ENCODE peak calls at places on chromosome 5, in five cellular contexts. One of them, this sample, is unnamed.

GRCh38 chr5:32519508-32519907 is 65.8 kb upstream of the SUB1 start:
- DNase-seq in activated T-helper 1 cell treated with Interleukin-2 at 50 U/mL for 16 hours: no peak
- DNase-seq in mucosa of descending colon: no peak
- DNase-seq in NCI-H1694 treated with DMSO at 0.1 percent for 48 hours: no peak
- DNase-seq in NCI-H1092 treated with DMSO at 0.1 percent for 48 hours: no peak
- DNase-seq in this sample: no peak

GRCh38 chr5:56692359-56693219 is 122.8 kb upstream of the MAP3K1 start:
- DNase-seq in activated T-helper 1 cell treated with Interleukin-2 at 50 U/mL for 16 hours: no peak
- DNase-seq in mucosa of descending colon: no peak
- DNase-seq in NCI-H1694 treated with DMSO at 0.1 percent for 48 hours: no peak
- DNase-seq in NCI-H1092 treated with DMSO at 0.1 percent for 48 hours: no peak
- DNase-seq in this sample: no peak

GRCh38 chr5:174724484-174725260 is at the start of gene MSX2:
- DNase-seq in activated T-helper 1 cell treated with Interleukin-2 at 50 U/mL for 16 hours: no peak
- DNase-seq in mucosa of descending colon: peak; percentile 87
- DNase-seq in NCI-H1694 treated with DMSO at 0.1 percent for 48 hours: no peak
- DNase-seq in NCI-H1092 treated with DMSO at 0.1 percent for 48 hours: no peak
- DNase-seq in this sample: peak; percentile 24

GRCh38 chr5:94694671-94695070 is 76.2 kb downstream of the SLF1 start:
- DNase-seq in activated T-helper 1 cell treated with Interleukin-2 at 50 U/mL for 16 hours: no peak
- DNase-seq in mucosa of descending colon: no peak
- DNase-seq in NCI-H1694 treated with DMSO at 0.1 percent for 48 hours: no peak
- DNase-seq in NCI-H1092 treated with DMSO at 0.1 percent for 48 hours: no peak
- DNase-seq in this sample: no peak

GRCh38 chr5:117701067-117701466 is 1126.4 kb upstream of the SEMA6A start:
- DNase-seq in activated T-helper 1 cell treated with Interleukin-2 at 50 U/mL for 16 hours: no peak
- DNase-seq in mucosa of descending colon: no peak
- DNase-seq in NCI-H1694 treated with DMSO at 0.1 percent for 48 hours: no peak
- DNase-seq in NCI-H1092 treated with DMSO at 0.1 percent for 48 hours: no peak
- DNase-seq in this sample: no peak

GRCh38 chr5:141517321-141517720 is 28.4 kb downstream of the PCDHGC5 start:
- DNase-seq in activated T-helper 1 cell treated with Interleukin-2 at 50 U/mL for 16 hours: no peak
- DNase-seq in mucosa of descending colon: no peak
- DNase-seq in NCI-H1694 treated with DMSO at 0.1 percent for 48 hours: no peak
- DNase-seq in NCI-H1092 treated with DMSO at 0.1 percent for 48 hours: no peak
- DNase-seq in this sample: no peak

GRCh38 chr5:150291388-150292385 is 2.1 kb upstream of the CAMK2A start:
- DNase-seq in activated T-helper 1 cell treated with Interleukin-2 at 50 U/mL for 16 hours: no peak
- DNase-seq in mucosa of descending colon: no peak
- DNase-seq in NCI-H1694 treated with DMSO at 0.1 percent for 48 hours: no peak
- DNase-seq in NCI-H1092 treated with DMSO at 0.1 percent for 48 hours: no peak
- DNase-seq in this sample: no peak

GRCh38 chr5:97534166-97534565 is 351.1 kb upstream of the RIOK2 start:
- DNase-seq in activated T-helper 1 cell treated with Interleukin-2 at 50 U/mL for 16 hours: no peak
- DNase-seq in mucosa of descending colon: no peak
- DNase-seq in NCI-H1694 treated with DMSO at 0.1 percent for 48 hours: no peak
- DNase-seq in NCI-H1092 treated with DMSO at 0.1 percent for 48 hours: peak; percentile 12
- DNase-seq in this sample: no peak

GRCh38 chr5:56981906-56982305 is 30.0 kb upstream of the MIER3 start:
- DNase-seq in activated T-helper 1 cell treated with Interleukin-2 at 50 U/mL for 16 hours: no peak
- DNase-seq in mucosa of descending colon: no peak
- DNase-seq in NCI-H1694 treated with DMSO at 0.1 percent for 48 hours: no peak
- DNase-seq in NCI-H1092 treated with DMSO at 0.1 percent for 48 hours: no peak
- DNase-seq in this sample: no peak

GRCh38 chr5:108380531-108381021 is 1.3 kb downstream of the FBXL17 start:
- DNase-seq in activated T-helper 1 cell treated with Interleukin-2 at 50 U/mL for 16 hours: peak; percentile 35
- DNase-seq in mucosa of descending colon: peak; percentile 70
- DNase-seq in NCI-H1694 treated with DMSO at 0.1 percent for 48 hours: no peak
- DNase-seq in NCI-H1092 treated with DMSO at 0.1 percent for 48 hours: peak; percentile 4
- DNase-seq in this sample: peak; percentile 42

GRCh38 chr5:158832096-158832495 is 267.6 kb downstream of the EBF1 start:
- DNase-seq in activated T-helper 1 cell treated with Interleukin-2 at 50 U/mL for 16 hours: no peak
- DNase-seq in mucosa of descending colon: no peak
- DNase-seq in NCI-H1694 treated with DMSO at 0.1 percent for 48 hours: no peak
- DNase-seq in NCI-H1092 treated with DMSO at 0.1 percent for 48 hours: peak; percentile 61
- DNase-seq in this sample: no peak

GRCh38 chr5:132053483-132053882 is 7.0 kb upstream of the IL3 start:
- DNase-seq in activated T-helper 1 cell treated with Interleukin-2 at 50 U/mL for 16 hours: no peak
- DNase-seq in mucosa of descending colon: no peak
- DNase-seq in NCI-H1694 treated with DMSO at 0.1 percent for 48 hours: no peak
- DNase-seq in NCI-H1092 treated with DMSO at 0.1 percent for 48 hours: no peak
- DNase-seq in this sample: no peak

GRCh38 chr5:173155912-173156311 is 11.6 kb downstream of the BNIP1 start:
- DNase-seq in activated T-helper 1 cell treated with Interleukin-2 at 50 U/mL for 16 hours: no peak
- DNase-seq in mucosa of descending colon: no peak
- DNase-seq in NCI-H1694 treated with DMSO at 0.1 percent for 48 hours: no peak
- DNase-seq in NCI-H1092 treated with DMSO at 0.1 percent for 48 hours: no peak
- DNase-seq in this sample: no peak

GRCh38 chr5:113263545-113263944 is 171.2 kb downstream of the TSSK1B start:
- DNase-seq in activated T-helper 1 cell treated with Interleukin-2 at 50 U/mL for 16 hours: no peak
- DNase-seq in mucosa of descending colon: no peak
- DNase-seq in NCI-H1694 treated with DMSO at 0.1 percent for 48 hours: no peak
- DNase-seq in NCI-H1092 treated with DMSO at 0.1 percent for 48 hours: no peak
- DNase-seq in this sample: no peak

GRCh38 chr5:53478411-53479044 is 1.9 kb upstream of the FST start:
- DNase-seq in activated T-helper 1 cell treated with Interleukin-2 at 50 U/mL for 16 hours: no peak
- DNase-seq in mucosa of descending colon: peak; percentile 29
- DNase-seq in NCI-H1694 treated with DMSO at 0.1 percent for 48 hours: peak; percentile 87
- DNase-seq in NCI-H1092 treated with DMSO at 0.1 percent for 48 hours: peak; percentile 56
- DNase-seq in this sample: peak; percentile 85

GRCh38 chr5:118832974-118833373 is 155.4 kb downstream of the DTWD2 start:
- DNase-seq in activated T-helper 1 cell treated with Interleukin-2 at 50 U/mL for 16 hours: no peak
- DNase-seq in mucosa of descending colon: no peak
- DNase-seq in NCI-H1694 treated with DMSO at 0.1 percent for 48 hours: no peak
- DNase-seq in NCI-H1092 treated with DMSO at 0.1 percent for 48 hours: no peak
- DNase-seq in this sample: no peak

GRCh38 chr5:133347039-133347438 is 265.3 kb downstream of the FSTL4 start:
- DNase-seq in activated T-helper 1 cell treated with Interleukin-2 at 50 U/mL for 16 hours: no peak
- DNase-seq in mucosa of descending colon: no peak
- DNase-seq in NCI-H1694 treated with DMSO at 0.1 percent for 48 hours: no peak
- DNase-seq in NCI-H1092 treated with DMSO at 0.1 percent for 48 hours: no peak
- DNase-seq in this sample: no peak

GRCh38 chr5:116626272-116626723 is 51.7 kb upstream of the SEMA6A start:
- DNase-seq in activated T-helper 1 cell treated with Interleukin-2 at 50 U/mL for 16 hours: no peak
- DNase-seq in mucosa of descending colon: peak; percentile 27
- DNase-seq in NCI-H1694 treated with DMSO at 0.1 percent for 48 hours: peak; percentile 32
- DNase-seq in NCI-H1092 treated with DMSO at 0.1 percent for 48 hours: peak; percentile 52
- DNase-seq in this sample: peak; percentile 69

GRCh38 chr5:72305194-72306142 is 14.6 kb downstream of the MRPS27 start:
- DNase-seq in activated T-helper 1 cell treated with Interleukin-2 at 50 U/mL for 16 hours: no peak
- DNase-seq in mucosa of descending colon: no peak
- DNase-seq in NCI-H1694 treated with DMSO at 0.1 percent for 48 hours: no peak
- DNase-seq in NCI-H1092 treated with DMSO at 0.1 percent for 48 hours: no peak
- DNase-seq in this sample: no peak

GRCh38 chr5:51471642-51472041 is 88.4 kb downstream of the ISL1 start:
- DNase-seq in activated T-helper 1 cell treated with Interleukin-2 at 50 U/mL for 16 hours: no peak
- DNase-seq in mucosa of descending colon: no peak
- DNase-seq in NCI-H1694 treated with DMSO at 0.1 percent for 48 hours: no peak
- DNase-seq in NCI-H1092 treated with DMSO at 0.1 percent for 48 hours: no peak
- DNase-seq in this sample: no peak

GRCh38 chr5:8394965-8395364 is 526.0 kb downstream of the MTRR start:
- DNase-seq in activated T-helper 1 cell treated with Interleukin-2 at 50 U/mL for 16 hours: no peak
- DNase-seq in mucosa of descending colon: no peak
- DNase-seq in NCI-H1694 treated with DMSO at 0.1 percent for 48 hours: no peak
- DNase-seq in NCI-H1092 treated with DMSO at 0.1 percent for 48 hours: no peak
- DNase-seq in this sample: no peak

GRCh38 chr5:93598141-93598996 is 15.3 kb downstream of the NR2F1 start:
- DNase-seq in activated T-helper 1 cell treated with Interleukin-2 at 50 U/mL for 16 hours: no peak
- DNase-seq in mucosa of descending colon: no peak
- DNase-seq in NCI-H1694 treated with DMSO at 0.1 percent for 48 hours: no peak
- DNase-seq in NCI-H1092 treated with DMSO at 0.1 percent for 48 hours: no peak
- DNase-seq in this sample: no peak

GRCh38 chr5:139481122-139481533 is 1.4 kb downstream of the STING1 start:
- DNase-seq in activated T-helper 1 cell treated with Interleukin-2 at 50 U/mL for 16 hours: no peak
- DNase-seq in mucosa of descending colon: peak; percentile 48
- DNase-seq in NCI-H1694 treated with DMSO at 0.1 percent for 48 hours: no peak
- DNase-seq in NCI-H1092 treated with DMSO at 0.1 percent for 48 hours: no peak
- DNase-seq in this sample: no peak

GRCh38 chr5:136174021-136174659 is 18.8 kb downstream of the SMIM32 start:
- DNase-seq in activated T-helper 1 cell treated with Interleukin-2 at 50 U/mL for 16 hours: no peak
- DNase-seq in mucosa of descending colon: no peak
- DNase-seq in NCI-H1694 treated with DMSO at 0.1 percent for 48 hours: peak; percentile 40
- DNase-seq in NCI-H1092 treated with DMSO at 0.1 percent for 48 hours: peak; percentile 18
- DNase-seq in this sample: peak; percentile 38

This sample was measured in NCI-H2171 treated with DMSO at 0.1 percent for 48 hours.